ENCODE peak calls at places on chromosome 20, in ten cellular contexts. I is cerebellar cortex, F is T-helper 2 cell, K is head of caudate nucleus, A is NCI-H1105, Q is prostate gland, J is GM04504, R is fibroblast of lung, Z is T-helper 17 cell, B is T-cell. N is an unnamed sample.
A peak's percentile ranks its signal among the peaks of the same experiment; 100 is the strongest.

GRCh38 chr20:4064118-4064962 is 49.0 kb upstream of the RNF24 start:
- DNase-seq in F (no peak), J (peak; percentile 96), R (peak; percentile 92), K (peak; percentile 79), A (peak; percentile 44), Q (peak; percentile 91), B (no peak), Z (no peak), I (no peak), N (peak; percentile 93)

GRCh38 chr20:56903421-56903820 is 274.3 kb downstream of the TFAP2C start:
- DNase-seq in A (no peak), B (no peak), Q (no peak), I (no peak), Z (no peak), K (no peak), F (no peak), J (no peak), R (no peak), N (no peak)

GRCh38 chr20:57622579-57623381 is 2.6 kb upstream of the ZBP1 start:
- DNase-seq in Q (peak; percentile 61), K (peak; percentile 74), A (peak; percentile 30), F (peak; percentile 55), R (peak; percentile 79), B (peak; percentile 71), J (no peak), Z (peak; percentile 57), I (peak; percentile 15), N (peak; percentile 61)

GRCh38 chr20:57131601-57132391 is 134.6 kb downstream of the BMP7 start:
- DNase-seq in F (no peak), Z (no peak), R (no peak), A (no peak), B (no peak), I (no peak), Q (no peak), J (no peak), K (no peak), N (no peak)

GRCh38 chr20:13219327-13220193 is 1.5 kb upstream of the ISM1 start:
- DNase-seq in J (no peak), Q (no peak), F (no peak), I (no peak), K (no peak), A (no peak), Z (no peak), R (no peak), B (no peak), N (no peak)

GRCh38 chr20:6026051-6026450 is 27.8 kb downstream of the LRRN4 start:
- DNase-seq in F (no peak), Q (no peak), Z (no peak), I (no peak), B (no peak), K (no peak), A (no peak), J (no peak), R (peak; percentile 50), N (no peak)

GRCh38 chr20:63074631-63075030 is 67.9 kb upstream of the BHLHE23 start:
- DNase-seq in J (no peak), A (no peak), I (no peak), F (no peak), B (no peak), Z (no peak), K (no peak), Q (no peak), R (no peak), N (no peak)

GRCh38 chr20:17657079-17657825 is 24.8 kb downstream of the RRBP1 start:
- DNase-seq in K (no peak), Q (no peak), F (no peak), Z (no peak), A (no peak), B (no peak), R (no peak), I (no peak), J (no peak), N (peak; percentile 64)

GRCh38 chr20:53352727-53353440 is 240.8 kb downstream of the ZNF217 start:
- DNase-seq in A (no peak), Z (no peak), J (no peak), B (no peak), F (no peak), I (no peak), R (no peak), Q (no peak), K (no peak), N (no peak)

GRCh38 chr20:49411221-49411925 is 71.1 kb downstream of the KCNB1 start:
- DNase-seq in I (no peak), F (no peak), Z (no peak), K (no peak), B (no peak), J (no peak), Q (no peak), R (no peak), A (no peak), N (no peak)

GRCh38 chr20:62993856-62994494 is 12.8 kb downstream of the BHLHE23 start:
- DNase-seq in B (no peak), A (no peak), R (no peak), Q (no peak), I (no peak), K (no peak), F (no peak), Z (no peak), J (no peak), N (no peak)

GRCh38 chr20:24289737-24290481 is 179.5 kb upstream of the SYNDIG1 start:
- DNase-seq in Z (no peak), Q (no peak), A (no peak), F (no peak), R (no peak), I (no peak), B (peak; percentile 12), J (no peak), K (peak; percentile 47), N (no peak)